ENCODE peak calls at places on chromosomes 3 and 15, in eight cellular contexts. U, O, V, E, Z, S, P and F are unnamed samples.

GRCh38 chr3:45664558-45664957 is 24.6 kb upstream of the SACM1L start:
- DNase-seq in E (no peak), V (peak), U (peak), S (peak), P (no peak), O (no peak), Z (no peak), F (no peak)

GRCh38 chr3:24663406-24663805 is 168.8 kb upstream of the THRB start:
- DNase-seq in U (no peak), V (no peak), P (no peak), E (no peak), O (no peak), Z (no peak), S (no peak), F (no peak)

GRCh38 chr15:63318344-63318743 is 40.9 kb downstream of the APH1B start:
- DNase-seq in U (no peak), P (no peak), S (no peak), Z (no peak), O (no peak), E (no peak), V (no peak), F (no peak)

GRCh38 chr3:147411235-147411607 is 2.1 kb downstream of the ZIC1 start:
- DNase-seq in E (no peak), V (no peak), S (no peak), Z (peak), P (no peak), O (no peak), U (no peak), F (no peak)

GRCh38 chr3:184778426-184779332 is 33.3 kb upstream of the VPS8 start:
- DNase-seq in S (no peak), O (no peak), P (no peak), V (no peak), Z (no peak), U (no peak), E (no peak), F (no peak)

GRCh38 chr15:50906954-50907865 is 1.3 kb upstream of the AP4E1 start:
- DNase-seq in Z (no peak), S (no peak), O (peak), E (no peak), P (peak), U (peak), V (peak), F (peak)

GRCh38 chr15:77069521-77070121 is 1.3 kb downstream of the TSPAN3 start:
- DNase-seq in S (no peak), E (no peak), O (peak), P (no peak), Z (no peak), V (no peak), U (no peak), F (peak)

GRCh38 chr15:74176262-74177208 is 3.0 kb downstream of the ISLR start:
- DNase-seq in O (no peak), S (no peak), P (no peak), E (no peak), U (no peak), V (no peak), Z (no peak), F (no peak)

GRCh38 chr15:57506422-57506821 is 85.3 kb upstream of the MYZAP start:
- DNase-seq in S (no peak), V (no peak), P (no peak), Z (no peak), U (no peak), E (no peak), O (no peak), F (no peak)

GRCh38 chr3:158970006-158970405 is 168.2 kb downstream of the MFSD1 start:
- DNase-seq in Z (no peak), E (no peak), P (no peak), U (no peak), O (no peak), S (no peak), V (no peak), F (no peak)

GRCh38 chr3:157888040-157888439 is 218.2 kb downstream of the SHOX2 start:
- DNase-seq in V (no peak), S (no peak), Z (no peak), U (no peak), E (no peak), O (no peak), P (no peak), F (no peak)

GRCh38 chr15:77081971-77082370 is 11.1 kb upstream of the TSPAN3 start:
- DNase-seq in U (no peak), E (no peak), O (no peak), P (no peak), Z (no peak), V (no peak), S (no peak), F (no peak)

GRCh38 chr3:169945313-169945712 is 21.3 kb upstream of the SEC62 start:
- DNase-seq in U (no peak), P (peak), Z (no peak), O (no peak), E (no peak), V (peak), S (peak), F (no peak)

GRCh38 chr15:79004336-79004735 is 59.5 kb upstream of the CTSH start:
- DNase-seq in S (peak), V (no peak), E (no peak), U (no peak), O (peak), P (peak), Z (peak), F (peak)

GRCh38 chr15:67914537-67915373 is 74.9 kb upstream of the RNU6-1 start:
- DNase-seq in Z (no peak), P (peak), U (no peak), E (peak), O (no peak), S (no peak), V (no peak), F (no peak)

GRCh38 chr3:25288416-25288815 is 139.6 kb upstream of the RARB start:
- DNase-seq in U (no peak), V (no peak), O (no peak), P (no peak), Z (no peak), S (no peak), E (no peak), F (no peak)

GRCh38 chr3:13377021-13377420 is 43.1 kb downstream of the NUP210 start:
- DNase-seq in U (no peak), E (no peak), O (no peak), S (no peak), P (no peak), V (no peak), Z (no peak), F (no peak)

GRCh38 chr3:194370753-194371152 is 1.2 kb upstream of the LRRC15 start:
- DNase-seq in U (no peak), O (peak), V (no peak), S (no peak), Z (no peak), E (no peak), P (no peak), F (no peak)

GRCh38 chr15:96585634-96586386 is 255.3 kb downstream of the NR2F2 start:
- DNase-seq in O (peak), S (no peak), U (no peak), P (no peak), V (no peak), E (no peak), Z (peak), F (no peak)

GRCh38 chr15:101310163-101310480 is 15.1 kb upstream of the SNRPA1 start:
- DNase-seq in O (no peak), Z (no peak), P (no peak), E (no peak), S (no peak), U (no peak), V (no peak), F (no peak)

GRCh38 chr3:109355625-109356441 is 18.5 kb upstream of the DPPA4 start:
- DNase-seq in V (no peak), O (no peak), E (no peak), P (no peak), Z (no peak), S (no peak), U (no peak), F (no peak)

GRCh38 chr3:43327184-43327950 is 41.0 kb downstream of the SNRK start:
- DNase-seq in O (no peak), E (no peak), V (no peak), Z (no peak), S (no peak), P (peak), U (no peak), F (no peak)

GRCh38 chr3:187978433-187979011 is 175.4 kb upstream of the LPP start:
- DNase-seq in V (no peak), S (no peak), Z (no peak), O (no peak), E (no peak), U (no peak), P (no peak), F (no peak)

GRCh38 chr15:97904196-97904572 is 56.3 kb upstream of the ARRDC4 start:
- DNase-seq in U (no peak), Z (peak), E (peak), O (peak), S (peak), P (peak), V (no peak), F (peak)

GRCh38 chr3:97896547-97896946 is 74.7 kb downstream of the CRYBG3 start:
- DNase-seq in O (no peak), U (no peak), S (no peak), P (no peak), V (no peak), Z (no peak), E (no peak), F (no peak)

GRCh38 chr15:92116320-92116719 is 262.8 kb downstream of the SLCO3A1 start:
- DNase-seq in O (no peak), V (no peak), E (no peak), U (no peak), P (no peak), Z (no peak), S (no peak), F (no peak)

GRCh38 chr3:107411779-107412178 is 34.5 kb downstream of the CCDC54 start:
- DNase-seq in O (no peak), V (no peak), Z (no peak), P (no peak), U (no peak), E (no peak), S (no peak), F (no peak)

GRCh38 chr3:21778715-21779114 is 27.7 kb upstream of the ZNF385D start:
- DNase-seq in P (no peak), V (no peak), E (no peak), Z (no peak), S (no peak), O (no peak), U (no peak), F (no peak)

GRCh38 chr3:73508330-73508954 is 116.3 kb downstream of the PDZRN3 start:
- DNase-seq in V (peak), U (no peak), S (no peak), O (peak), Z (peak), E (peak), P (peak), F (peak)

GRCh38 chr15:96328101-96328958 is 2.2 kb upstream of the NR2F2 start:
- DNase-seq in P (no peak), S (no peak), U (no peak), Z (no peak), V (no peak), E (no peak), O (peak), F (no peak)

GRCh38 chr3:157469571-157470294 is 33.1 kb downstream of the PTX3 start:
- DNase-seq in P (no peak), V (no peak), S (no peak), O (no peak), Z (no peak), U (no peak), E (no peak), F (no peak)

GRCh38 chr3:54632281-54632665 is 295.6 kb downstream of the LRTM1 start:
- DNase-seq in P (no peak), E (no peak), V (no peak), O (no peak), Z (no peak), U (no peak), S (no peak), F (no peak)

GRCh38 chr3:123834631-123835030 is 49.5 kb downstream of the MYLK start:
- DNase-seq in U (no peak), Z (peak), O (peak), P (no peak), V (no peak), S (no peak), E (no peak), F (peak)

GRCh38 chr15:94704946-94705345 is 473.6 kb downstream of the MCTP2 start:
- DNase-seq in P (no peak), V (no peak), E (no peak), U (no peak), S (no peak), Z (no peak), O (no peak), F (no peak)

GRCh38 chr3:127217594-127218456 is 24.9 kb downstream of the PRR23E start:
- DNase-seq in O (peak), S (no peak), V (no peak), U (no peak), Z (peak), E (no peak), P (no peak), F (peak)

GRCh38 chr3:16067837-16068471 is 106.5 kb upstream of the GALNT15 start:
- DNase-seq in Z (no peak), U (no peak), E (no peak), P (no peak), O (peak), S (no peak), V (no peak), F (peak)

GRCh38 chr15:76991741-76992645 is 2.9 kb upstream of the PSTPIP1 start:
- DNase-seq in O (no peak), U (no peak), E (no peak), V (no peak), S (no peak), Z (no peak), P (peak), F (no peak)

GRCh38 chr15:44775923-44776322 is 39.6 kb downstream of the TRIM69 start:
- DNase-seq in V (no peak), E (no peak), P (peak), S (no peak), O (peak), U (no peak), Z (peak), F (peak)